ENCODE peak calls at places on chromosome 6, in six cellular contexts. R is transverse colon, M is spleen, V is stomach, H is HCT116, T is SK-N-SH. Y is an unnamed sample.

GRCh38 chr6:6315660-6316059 is 4.8 kb downstream of the F13A1 start:
- DNase-seq in H (peak; percentile 52), T (peak; percentile 52), M (no peak), R (peak; percentile 41), V (peak; percentile 41), Y (peak; percentile 45)

GRCh38 chr6:166958926-166959861 is 2.8 kb upstream of the RNASET2 start:
- DNase-seq in V (no peak), R (peak; percentile 54), H (no peak), M (peak; percentile 87), T (no peak), Y (no peak)

GRCh38 chr6:130362128-130362527 is 3.7 kb upstream of the TMEM200A start:
- DNase-seq in T (no peak), M (no peak), R (peak; percentile 15), V (no peak), H (no peak), Y (no peak)

GRCh38 chr6:44925100-44925739 is 402.9 kb upstream of the RUNX2 start:
- DNase-seq in R (no peak), M (no peak), T (peak; percentile 27), H (no peak), V (no peak), Y (no peak)

GRCh38 chr6:33897193-33897479 is 93.3 kb upstream of the MLN start:
- DNase-seq in R (no peak), T (no peak), M (no peak), V (no peak), H (no peak), Y (no peak)

GRCh38 chr6:135464634-135465033 is 32.9 kb downstream of the AHI1 start:
- DNase-seq in T (no peak), R (no peak), M (no peak), H (no peak), V (no peak), Y (no peak)

GRCh38 chr6:88380083-88380482 is 213.9 kb upstream of the CNR1 start:
- DNase-seq in R (no peak), H (no peak), M (peak; percentile 66), V (no peak), T (peak; percentile 1), Y (no peak)

GRCh38 chr6:47650553-47651432 is 47.6 kb upstream of the ADGRF4 start:
- DNase-seq in R (no peak), T (no peak), V (no peak), M (no peak), H (no peak), Y (no peak)

GRCh38 chr6:38283734-38284362 is 355.9 kb downstream of the BTBD9 start:
- DNase-seq in T (no peak), R (no peak), M (no peak), H (peak; percentile 85), V (no peak), Y (peak; percentile 57)

GRCh38 chr6:91341473-91341872 is 754.6 kb upstream of the MAP3K7 start:
- DNase-seq in R (no peak), H (no peak), V (no peak), T (no peak), M (no peak), Y (no peak)

GRCh38 chr6:3852391-3852790 is 3.2 kb downstream of the FAM50B start:
- DNase-seq in T (no peak), M (no peak), H (no peak), R (no peak), V (no peak), Y (no peak)

GRCh38 chr6:17663203-17663602 is 43.5 kb downstream of the NUP153 start:
- DNase-seq in R (no peak), T (no peak), M (no peak), H (no peak), V (no peak), Y (no peak)

GRCh38 chr6:159594106-159594749 is 98.8 kb downstream of the SOD2 start:
- DNase-seq in M (no peak), V (no peak), T (no peak), H (peak; percentile 33), R (no peak), Y (peak; percentile 12)

GRCh38 chr6:97187951-97188350 is 95.1 kb downstream of the MMS22L start:
- DNase-seq in V (no peak), H (no peak), R (no peak), M (no peak), T (no peak), Y (no peak)

GRCh38 chr6:123415844-123416468 is 220.8 kb downstream of the TRDN start:
- DNase-seq in T (peak; percentile 12), R (peak; percentile 13), V (peak; percentile 53), H (peak; percentile 50), M (no peak), Y (peak; percentile 33)

GRCh38 chr6:16168858-16169257 is 40.0 kb downstream of the MYLIP start:
- DNase-seq in M (no peak), R (no peak), H (peak; percentile 10), T (no peak), V (no peak), Y (no peak)

GRCh38 chr6:7615611-7616383 is 25.8 kb downstream of the SNRNP48 start:
- DNase-seq in M (no peak), H (peak; percentile 48), R (peak; percentile 33), V (peak; percentile 38), T (peak; percentile 41), Y (peak; percentile 51)

GRCh38 chr6:118288355-118289124 is 259.6 kb upstream of the PLN start:
- DNase-seq in H (no peak), M (no peak), V (no peak), T (no peak), R (no peak), Y (no peak)

GRCh38 chr6:161134550-161135298 is 139.1 kb downstream of the AGPAT4 start:
- DNase-seq in V (no peak), M (no peak), H (no peak), R (no peak), T (no peak), Y (no peak)

GRCh38 chr6:8947900-8948299 is 512.6 kb upstream of the SLC35B3 start:
- DNase-seq in T (no peak), R (no peak), H (no peak), V (no peak), M (no peak), Y (no peak)

GRCh38 chr6:31968791-31969711 is 2.9 kb downstream of the DXO start:
- DNase-seq in M (peak; percentile 72), H (no peak), V (no peak), R (no peak), T (no peak), Y (no peak)

GRCh38 chr6:122749451-122750050 is 30.0 kb upstream of the FABP7 start:
- DNase-seq in V (no peak), R (no peak), H (no peak), M (no peak), T (no peak), Y (no peak)

GRCh38 chr6:30231067-30231466 is 17.9 kb upstream of the TRIM26 start:
- DNase-seq in H (no peak), T (no peak), R (no peak), M (no peak), V (no peak), Y (no peak)

GRCh38 chr6:30223339-30223738 is 10.1 kb upstream of the TRIM26 start:
- DNase-seq in R (no peak), H (no peak), T (no peak), M (no peak), V (no peak), Y (no peak)

GRCh38 chr6:30227242-30227722 is 14.1 kb upstream of the TRIM26 start:
- DNase-seq in M (no peak), T (no peak), V (no peak), H (no peak), R (no peak), Y (no peak)

DNA sequence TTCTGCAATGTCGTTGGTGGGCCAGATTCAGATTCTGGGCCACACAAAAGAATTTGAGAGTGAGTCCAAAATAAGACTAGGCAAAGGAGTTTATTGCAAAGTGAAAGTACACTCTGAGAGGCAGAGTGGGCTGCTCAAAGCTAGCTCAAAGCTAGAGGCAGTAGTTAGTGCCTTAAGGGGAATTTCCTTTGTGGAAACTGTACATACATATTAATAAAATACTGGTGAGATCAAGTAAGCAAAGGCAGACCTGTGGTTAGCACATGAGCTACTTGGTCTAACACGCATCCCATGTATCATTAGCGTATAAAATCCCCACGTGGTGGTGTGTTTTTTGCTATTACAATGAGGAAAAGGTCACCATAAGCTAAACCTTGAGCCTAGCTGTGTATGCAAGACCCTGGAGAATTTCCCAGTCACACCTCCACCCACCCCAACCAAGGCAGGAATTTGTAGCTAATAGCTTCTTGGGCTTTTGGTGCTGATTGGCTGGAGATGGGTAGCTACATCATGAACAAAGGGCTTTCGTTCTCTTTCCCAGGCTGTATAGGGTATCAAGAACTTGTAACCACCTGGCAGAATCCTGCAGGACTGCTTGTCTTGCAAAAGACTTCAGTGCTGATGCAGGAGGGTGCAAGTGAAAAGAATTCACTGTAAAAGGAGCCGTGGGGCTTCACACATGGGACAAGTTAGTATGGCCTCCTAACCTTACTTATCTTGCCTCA is 14.7 kb upstream of the TRIM26 start:
- DNase-seq in R (no peak), V (no peak), H (no peak), T (no peak), M (no peak), Y (no peak)
- TF ChIP-seq POLR2AphosphoS5 in R (no peak), V (no peak), H (no peak), T (no peak), M (no peak), Y (no peak)

GRCh38 chr6:42454428-42454791 is 2.7 kb upstream of the TRERF1 start:
- DNase-seq in T (no peak), H (no peak), M (no peak), R (peak; percentile 36), V (peak; percentile 69), Y (no peak)
- H3K4me3 ChIP-seq in T (no peak overlapping the region), H (no peak overlapping the region), M (no peak overlapping the region), R (peak overlapping the region; percentile 67), V (peak overlapping the region; percentile 96), Y (peak overlapping the region; percentile 81)

GRCh38 chr6:11224252-11224965 is 8.1 kb downstream of the NEDD9 start:
- DNase-seq in T (no peak), V (no peak), H (no peak), M (no peak), R (no peak), Y (no peak)

GRCh38 chr6:11224966-11225463 is 7.5 kb downstream of the NEDD9 start:
- DNase-seq in V (no peak), H (no peak), T (no peak), M (no peak), R (no peak), Y (no peak)

GRCh38 chr6:11223296-11223695 is 9.2 kb downstream of the NEDD9 start:
- DNase-seq in M (no peak), V (no peak), H (no peak), T (no peak), R (no peak), Y (no peak)

GRCh38 chr6:11227698-11228097 is 4.8 kb downstream of the NEDD9 start:
- DNase-seq in V (no peak), M (no peak), H (no peak), R (no peak), T (no peak), Y (no peak)

DNA sequence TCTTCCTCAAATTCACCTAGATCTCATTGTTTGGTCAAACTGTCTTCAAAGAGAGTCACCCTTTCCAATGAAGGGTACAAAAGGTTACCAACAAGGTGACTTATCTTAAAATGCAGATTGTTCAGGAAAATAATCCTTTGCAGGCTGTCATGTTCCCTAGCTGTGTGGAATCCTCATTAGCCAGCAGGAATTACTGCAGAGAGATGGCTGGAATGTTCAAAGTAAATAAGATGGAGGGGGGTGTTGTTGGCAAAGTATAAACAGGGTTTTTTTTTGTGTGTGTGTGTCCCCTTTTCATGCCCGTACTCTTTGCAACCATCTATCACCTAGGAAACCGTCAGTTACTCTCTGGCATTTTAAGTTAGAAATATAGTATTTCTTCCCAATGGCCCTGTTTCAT is 6.5 kb downstream of the NEDD9 start:
- DNase-seq in R (no peak), H (no peak), T (no peak), V (no peak), M (no peak), Y (no peak)
- H3K4me1 ChIP-seq in R (peaks cover 11% of the 10 kb centered on the region), H (no peaks in the 10 kb centered on the region), T (peaks cover 30% of the 10 kb centered on the region), V (peaks cover 70% of the 10 kb centered on the region), M (peaks cover 23% of the 10 kb centered on the region), Y (no peaks in the 10 kb centered on the region)

GRCh38 chr6:55869731-55870130 is 5.7 kb downstream of the BMP5 start:
- DNase-seq in T (peak; percentile 0), R (no peak), V (no peak), H (no peak), M (no peak), Y (no peak)
- TF ChIP-seq POLR2AphosphoS5 in T (no peak), R (no peak), V (no peak), H (no peak), M (no peak), Y (no peak)